ENCODE peak calls at places on chromosomes 6 and 20, in six cellular contexts. S is right lobe of liver, Y is left lung, K is thoracic aorta, G is A549, R is fibroblast of mammary gland. B is an unnamed sample.

GRCh38 chr6:57127763-57128162 is 37.8 kb downstream of the ZNF451 start:
- DNase-seq in Y (no peak), K (no peak), S (no peak), G (peak; percentile 3), R (no peak), B (no peak)

GRCh38 chr20:51118216-51118615 is 95.3 kb upstream of the KCNG1 start:
- DNase-seq in K (no peak), G (no peak), Y (no peak), R (no peak), S (no peak), B (no peak)

GRCh38 chr6:23414204-23414501 is 711.9 kb upstream of the NRSN1 start:
- DNase-seq in G (no peak), S (no peak), R (peak; percentile 60), Y (no peak), K (no peak), B (peak; percentile 67)

GRCh38 chr6:33785766-33786165 is 3.2 kb downstream of the LEMD2 start:
- DNase-seq in R (peak; percentile 91), G (no peak), K (no peak), S (no peak), Y (no peak), B (peak; percentile 65)

GRCh38 chr20:45311589-45312211 is 3.6 kb upstream of the MATN4 start:
- DNase-seq in Y (peak; percentile 49), K (no peak), R (peak; percentile 45), G (peak; percentile 75), S (peak; percentile 72), B (peak; percentile 40)

GRCh38 chr6:151881231-151881630 is 73.7 kb downstream of the ESR1 start:
- DNase-seq in S (no peak), Y (no peak), K (no peak), R (no peak), G (no peak), B (no peak)

GRCh38 chr6:144954241-144954556 is 669.1 kb downstream of the UTRN start:
- DNase-seq in S (no peak), G (no peak), R (no peak), Y (no peak), K (no peak), B (no peak)

GRCh38 chr6:158648682-158649131 is 1.1 kb upstream of the SYTL3 start:
- DNase-seq in K (no peak), G (no peak), R (peak; percentile 94), S (no peak), Y (no peak), B (peak; percentile 94)

GRCh38 chr6:129845696-129846095 is 15.4 kb downstream of the TMEM244 start:
- DNase-seq in K (no peak), G (no peak), R (peak; percentile 11), S (no peak), Y (no peak), B (no peak)

GRCh38 chr6:134340574-134340973 is 22.7 kb upstream of the SGK1 start:
- DNase-seq in G (no peak), S (no peak), K (no peak), R (peak; percentile 76), Y (no peak), B (peak; percentile 40)

DNA sequence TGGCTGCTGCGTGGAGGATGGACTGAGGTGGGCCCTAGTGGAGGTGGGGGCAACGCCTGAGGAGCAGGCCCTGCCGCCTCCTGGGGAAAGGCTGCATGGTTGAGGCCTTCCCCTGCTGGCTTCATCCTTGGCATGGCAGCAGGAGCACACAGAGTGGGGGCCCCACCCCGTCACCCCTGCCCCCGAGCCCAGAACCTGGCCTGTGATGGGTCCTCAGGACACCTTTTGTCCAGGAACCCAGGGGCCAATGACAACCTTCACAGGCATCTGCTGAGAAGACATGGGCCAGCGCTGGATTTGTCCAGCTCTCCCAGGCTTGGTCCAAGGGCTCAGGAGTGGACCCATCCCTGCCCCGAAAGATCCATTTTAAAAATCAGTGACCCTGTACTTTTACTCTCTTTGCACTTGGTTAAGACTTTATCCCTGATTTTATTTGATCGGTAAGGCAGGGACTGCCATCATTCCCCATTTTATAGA is 575 bp upstream of the SLC17A9 start:
- DNase-seq in G (no peak), R (no peak), Y (no peak), S (no peak), K (no peak), B (no peak)
- H3K4me3 ChIP-seq in G (no peak overlapping the region), R (peak overlapping the region; percentile 52), Y (no peak overlapping the region), S (peak overlapping the region; percentile 60), K (peak overlapping the region; percentile 59), B (no peak overlapping the region)

DNA sequence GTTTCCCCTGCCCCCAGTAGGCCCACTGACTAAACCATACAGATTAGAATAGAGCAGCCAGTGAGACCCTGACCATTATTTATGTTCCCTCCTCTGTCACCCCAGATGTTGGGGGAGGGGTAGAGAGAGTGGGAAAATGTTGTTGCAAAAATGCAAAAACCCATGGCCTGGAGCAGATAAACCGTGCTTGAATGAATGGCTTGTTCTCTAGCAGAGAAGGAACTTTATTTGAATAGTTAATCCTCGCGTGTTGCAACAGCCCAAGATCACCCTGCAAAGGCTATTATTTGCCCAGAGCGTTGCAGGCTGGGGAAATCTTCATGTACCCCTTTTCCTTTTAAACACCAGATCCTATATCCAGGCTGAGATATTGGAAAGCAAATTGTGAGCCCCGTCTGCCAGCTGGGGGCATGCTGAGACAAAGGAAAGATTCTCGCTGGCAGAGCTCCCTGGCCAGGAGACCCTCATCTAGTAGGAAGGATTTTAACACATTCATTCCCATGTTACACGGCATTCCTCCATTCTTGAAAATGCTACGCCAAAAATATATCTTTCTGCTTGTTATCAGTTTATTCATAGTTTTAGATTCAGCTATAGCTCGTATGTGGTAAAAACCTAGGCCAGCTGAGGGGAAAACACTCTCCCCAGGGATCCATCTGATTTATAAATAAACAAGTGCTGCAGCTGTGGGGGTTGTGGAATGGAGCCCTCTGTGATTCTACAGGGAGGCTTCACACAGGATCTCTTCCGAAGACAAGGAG is 53.0 kb downstream of the LINC00237 start:
- DNase-seq in R (no peak), G (no peak), Y (no peak), K (no peak), S (no peak), B (no peak)
- TF ChIP-seq CTCF in R (no peak), G (no peak), Y (no peak), K (no peak), S (no peak), B (no peak)

GRCh38 chr6:7124631-7125030 is 16.9 kb downstream of the RREB1 start:
- DNase-seq in G (no peak), R (peak; percentile 37), K (no peak), Y (no peak), S (no peak), B (no peak)

GRCh38 chr6:7124114-7124513 is 16.4 kb downstream of the RREB1 start:
- DNase-seq in G (no peak), R (no peak), S (no peak), Y (no peak), K (no peak), B (no peak)

GRCh38 chr6:7119272-7119801 is 11.6 kb downstream of the RREB1 start:
- DNase-seq in Y (no peak), K (no peak), S (no peak), G (no peak), R (no peak), B (no peak)

GRCh38 chr6:7122684-7123083 is 14.9 kb downstream of the RREB1 start:
- DNase-seq in G (no peak), K (no peak), Y (no peak), R (no peak), S (no peak), B (no peak)

GRCh38 chr6:7121704-7122241 is 14.0 kb downstream of the RREB1 start:
- DNase-seq in R (no peak), K (no peak), G (no peak), S (no peak), Y (peak; percentile 60), B (no peak)
- H3K4me3 ChIP-seq in R (no peak overlapping the region), K (no peak overlapping the region), G (no peak overlapping the region), S (no peak overlapping the region), Y (no peak overlapping the region), B (no peak overlapping the region)

DNA sequence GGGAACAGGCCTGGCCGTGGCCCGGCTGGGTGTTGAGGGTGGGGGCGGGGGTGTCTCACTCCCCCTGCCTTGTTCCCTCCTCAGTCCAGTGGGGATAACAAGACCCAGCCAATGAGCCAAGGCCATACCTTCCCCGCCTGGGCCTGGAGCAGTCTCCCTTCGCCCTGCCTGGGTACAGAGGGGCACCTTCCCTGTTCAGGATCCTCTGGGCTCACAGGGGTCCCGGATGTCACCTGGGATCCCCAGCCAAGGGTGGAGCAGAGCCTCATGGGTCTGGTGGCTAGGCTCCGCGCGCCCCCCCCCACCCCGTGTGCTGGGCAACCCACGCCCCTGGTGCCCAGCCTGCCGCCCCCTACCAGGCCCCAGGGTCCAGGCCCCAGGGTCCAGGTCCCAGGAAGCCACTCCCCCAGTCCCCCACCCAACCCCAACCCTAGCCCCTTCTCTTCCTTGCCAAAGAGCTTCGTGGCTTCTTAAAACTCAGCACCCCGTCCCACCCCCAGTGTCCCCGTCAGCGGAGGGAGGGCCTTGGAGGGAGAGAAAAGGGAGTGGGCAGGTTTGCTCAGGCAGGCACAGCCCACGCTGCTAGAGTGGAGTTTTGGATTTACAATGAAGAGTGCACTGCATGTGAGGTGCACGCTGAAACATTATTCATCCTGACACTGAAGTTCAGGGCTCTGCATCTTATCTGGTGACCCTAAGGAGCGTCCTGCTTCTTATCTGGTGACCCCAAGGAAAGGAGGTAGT is 11.8 kb downstream of the HRH3 start:
- DNase-seq in S (peak; percentile 34), K (no peak), G (no peak), R (no peak), Y (no peak), B (no peak)
- TF ChIP-seq CTCF in S (no peak), K (no peak), G (no peak), R (no peak), Y (no peak), B (no peak)

DNA sequence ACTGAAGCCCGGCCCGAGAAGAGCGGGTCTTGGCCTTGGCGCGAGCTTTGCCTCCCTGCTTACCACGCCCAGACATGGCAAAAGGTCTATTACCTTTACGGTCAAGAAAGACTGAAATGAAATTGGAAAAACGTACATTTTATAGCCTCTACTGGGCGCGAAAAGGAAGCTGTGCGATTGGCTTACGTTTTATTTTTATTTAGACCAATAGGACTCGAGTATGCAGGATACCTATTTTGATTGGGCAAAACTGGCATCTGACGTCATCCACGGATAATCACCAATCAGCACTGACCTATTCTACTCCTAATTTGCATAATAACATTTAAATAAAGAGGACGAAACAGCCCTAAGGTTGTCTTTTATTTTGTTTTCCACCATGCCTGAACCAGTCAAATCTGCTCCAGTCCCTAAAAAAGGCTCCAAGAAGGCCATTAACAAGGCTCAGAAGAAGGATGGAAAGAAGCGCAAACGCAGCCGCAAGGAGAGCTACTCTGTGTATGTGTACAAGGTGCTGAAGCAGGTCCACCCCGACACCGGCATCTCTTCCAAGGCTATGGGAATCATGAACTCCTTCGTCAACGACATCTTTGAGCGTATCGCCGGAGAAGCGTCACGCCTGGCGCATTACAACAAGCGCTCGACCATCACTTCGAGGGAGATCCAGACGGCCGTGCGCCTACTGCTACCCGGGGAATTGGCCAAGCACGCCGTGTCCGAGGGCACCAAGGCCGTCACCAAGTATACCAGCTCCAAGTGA is 97.4 kb downstream of the OR2B2 start:
- DNase-seq in Y (peak; percentile 76), S (no peak), R (peak; percentile 98), G (peak; percentile 93), K (peak; percentile 56), B (peak; percentile 98)
- H3K4me3 ChIP-seq in Y (peak overlapping the region; percentile 27), S (peak overlapping the region; percentile 24), R (peak overlapping the region; percentile 56), G (peak overlapping the region; percentile 40), K (peak overlapping the region; percentile 78), B (peak overlapping the region; percentile 68)

GRCh38 chr20:34709836-34710567 is 5.9 kb downstream of the TP53INP2 start:
- DNase-seq in Y (peak; percentile 76), K (no peak), R (peak; percentile 53), G (no peak), S (peak; percentile 88), B (peak; percentile 44)
- TF ChIP-seq CTCF in Y (no peak), K (no peak), R (peak; percentile 12), G (peak; percentile 78), S (peak; percentile 48), B (no peak)